ENCODE peak calls at places on chromosomes 12 and 14, in six cellular contexts. J is endodermal cell, R is heart right ventricle, H is adrenal gland, S is astrocyte, V is GM23338. D is an unnamed sample.

GRCh38 chr14:32727827-32728226 is 210.9 kb upstream of the NPAS3 start:
- DNase-seq in R (no peak), H (no peak), V (no peak), J (no peak), S (no peak), D (no peak)

GRCh38 chr12:121773011-121773777 is 20.3 kb downstream of the RHOF start:
- DNase-seq in J (peak; percentile 96), S (peak; percentile 36), H (peak; percentile 67), V (peak; percentile 88), R (peak; percentile 64), D (peak; percentile 65)

GRCh38 chr12:130104114-130104513 is 58.1 kb upstream of the FZD10 start:
- DNase-seq in V (no peak), J (peak; percentile 44), S (no peak), H (no peak), R (no peak), D (no peak)

GRCh38 chr12:2339022-2339431 is 286.2 kb downstream of the CACNA1C start:
- DNase-seq in J (no peak), S (peak; percentile 88), H (no peak), V (no peak), R (no peak), D (no peak)

GRCh38 chr12:28963554-28963953 is 185.5 kb upstream of the FAR2 start:
- DNase-seq in H (no peak), R (no peak), V (peak; percentile 64), S (peak; percentile 34), J (no peak), D (no peak)

GRCh38 chr14:94540031-94540794 is 21.0 kb upstream of the SERPINA4 start:
- DNase-seq in V (no peak), R (no peak), J (peak; percentile 69), H (peak; percentile 33), S (no peak), D (peak; percentile 39)

GRCh38 chr14:57057803-57058202 is 210.9 kb downstream of the EXOC5 start:
- DNase-seq in S (no peak), V (no peak), R (no peak), J (peak; percentile 57), H (no peak), D (no peak)

GRCh38 chr12:115354007-115354452 is 670.1 kb upstream of the TBX3 start:
- DNase-seq in R (peak; percentile 29), H (peak; percentile 91), S (peak; percentile 95), J (no peak), V (no peak), D (peak; percentile 55)

GRCh38 chr12:12720052-12720451 is 2.9 kb downstream of the CDKN1B start:
- DNase-seq in J (no peak), H (no peak), S (no peak), R (no peak), V (no peak), D (no peak)

GRCh38 chr14:69643430-69644200 is 32.2 kb downstream of the SUSD6 start:
- DNase-seq in R (peak; percentile 53), V (no peak), H (peak; percentile 57), J (no peak), S (peak; percentile 80), D (no peak)

GRCh38 chr12:8156845-8157244 is at the start of gene ZNF705A:
- DNase-seq in R (no peak), V (no peak), H (no peak), S (peak; percentile 85), J (no peak), D (no peak)

GRCh38 chr14:100654814-100655795 is 67.9 kb upstream of the BEGAIN start:
- DNase-seq in S (peak; percentile 30), V (peak; percentile 66), J (peak; percentile 86), H (no peak), R (no peak), D (no peak)

GRCh38 chr12:104630230-104630670 is 173.5 kb downstream of the CHST11 start:
- DNase-seq in S (no peak), H (no peak), R (no peak), J (no peak), V (peak; percentile 28), D (no peak)

GRCh38 chr12:131087991-131088700 is 134.4 kb downstream of the ADGRD1 start:
- DNase-seq in S (no peak), H (no peak), V (no peak), R (no peak), J (peak; percentile 39), D (peak; percentile 48)

GRCh38 chr12:114275937-114276785 is 129.8 kb downstream of the TBX5 start:
- DNase-seq in H (no peak), V (peak; percentile 35), R (no peak), S (peak; percentile 86), J (peak; percentile 33), D (no peak)

GRCh38 chr12:27576667-27577347 is 52.8 kb downstream of the PPFIBP1 start:
- DNase-seq in J (no peak), R (no peak), S (no peak), V (no peak), H (no peak), D (no peak)

GRCh38 chr12:57461326-57461903 is 1.8 kb downstream of the GLI1 start:
- DNase-seq in H (peak; percentile 36), S (peak; percentile 43), R (peak; percentile 71), V (peak; percentile 95), J (peak; percentile 95), D (peak; percentile 91)

GRCh38 chr14:70754989-70755388 is 54.3 kb downstream of the MAP3K9 start:
- DNase-seq in V (no peak), S (peak; percentile 60), J (peak; percentile 56), H (no peak), R (no peak), D (no peak)

GRCh38 chr12:13175499-13175898 is 21.0 kb upstream of the EMP1 start:
- DNase-seq in R (no peak), S (peak; percentile 70), J (no peak), H (no peak), V (no peak), D (no peak)

GRCh38 chr12:93146278-93146939 is 217.3 kb upstream of the EEA1 start:
- DNase-seq in J (no peak), S (peak; percentile 59), H (no peak), R (no peak), V (no peak), D (no peak)

GRCh38 chr14:61280092-61280525 is 1.0 kb downstream of the TMEM30B start:
- DNase-seq in H (no peak), S (no peak), R (no peak), V (no peak), J (peak; percentile 73), D (no peak)

GRCh38 chr14:63203015-63203414 is 1.2 kb upstream of the RHOJ start:
- DNase-seq in H (no peak), V (no peak), S (no peak), J (no peak), R (no peak), D (no peak)

GRCh38 chr14:63203618-63204406 is 431 bp upstream of the RHOJ start:
- DNase-seq in S (peak; percentile 99), H (peak; percentile 60), R (peak; percentile 95), V (peak; percentile 57), J (peak; percentile 87), D (peak; percentile 90)

GRCh38 chr14:63204407-63205280 is at the start of gene RHOJ:
- DNase-seq in V (peak; percentile 42), S (peak; percentile 47), J (peak; percentile 84), H (no peak), R (peak; percentile 14), D (peak; percentile 70)

GRCh38 chr14:63205281-63205575 is 985 bp downstream of the RHOJ start:
- DNase-seq in V (no peak), R (no peak), H (no peak), J (no peak), S (no peak), D (no peak)

DNA sequence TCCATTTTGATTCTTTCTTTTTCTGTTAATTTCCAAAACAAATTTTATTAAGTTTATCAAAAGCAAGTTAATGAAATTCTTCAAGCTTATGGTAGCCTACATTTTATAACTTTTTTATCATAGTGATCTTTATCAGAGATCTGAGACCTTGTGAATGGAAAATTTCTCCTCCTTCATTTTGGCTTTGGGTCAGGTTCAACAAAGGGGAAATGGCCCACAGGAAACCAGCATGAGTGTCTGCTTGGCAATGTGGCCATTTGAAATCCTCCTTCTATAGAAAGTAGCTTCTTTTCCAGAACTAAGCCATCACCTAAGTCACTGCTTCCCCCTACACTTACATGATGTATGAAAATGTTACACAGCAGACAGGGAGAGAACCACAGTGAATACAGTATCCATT is 1.6 kb downstream of the RHOJ start:
- DNase-seq in H (no peak), R (no peak), J (no peak), S (peak; percentile 52), V (no peak), D (no peak)
- H3K27ac ChIP-seq in H (no peak overlapping the region), R (peak overlapping the region; percentile 92), J (no peak overlapping the region), S (peak overlapping the region; percentile 98), V (no peak overlapping the region), D (no peak overlapping the region)

GRCh38 chr14:86774916-86775315 is 1218.1 kb downstream of the GALC start:
- DNase-seq in V (no peak), J (peak; percentile 70), S (no peak), R (no peak), H (no peak), D (peak; percentile 23)
- H3K27me3 ChIP-seq in V (no peaks in the 10 kb centered on the region), J (no peaks in the 10 kb centered on the region), S (no peaks in the 10 kb centered on the region), R (no peaks in the 10 kb centered on the region), H (no peaks in the 10 kb centered on the region), D (no peaks in the 10 kb centered on the region)

DNA sequence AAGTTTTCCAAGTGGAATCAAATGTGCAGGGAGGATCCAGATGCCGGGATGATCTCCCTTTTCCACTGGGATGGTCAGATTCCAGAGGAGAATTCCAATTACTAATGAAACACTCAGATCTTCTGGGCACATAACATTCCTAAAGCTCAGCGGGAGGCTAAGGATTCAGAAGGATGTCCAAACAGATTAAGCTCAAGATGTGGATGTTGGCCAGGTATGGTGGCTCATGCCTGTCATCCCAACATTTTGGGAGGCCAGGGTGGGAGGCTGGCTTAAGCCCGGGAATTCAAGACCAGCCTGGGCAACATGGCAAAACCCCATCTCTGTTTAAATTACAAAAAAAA is 62.0 kb upstream of the PNMA1 start:
- DNase-seq in R (no peak), S (peak; percentile 42), J (no peak), V (no peak), H (no peak), D (no peak)
- H3K27ac ChIP-seq in R (peak overlapping the region; percentile 33), S (peak overlapping the region; percentile 4), J (no peak overlapping the region), V (no peak overlapping the region), H (no peak overlapping the region), D (no peak overlapping the region)

GRCh38 chr12:48017921-48018617 is 13.8 kb upstream of the COL2A1 start:
- DNase-seq in V (no peak), J (no peak), H (no peak), R (no peak), S (no peak), D (no peak)

GRCh38 chr12:48016373-48017020 is 12.2 kb upstream of the COL2A1 start:
- DNase-seq in H (no peak), R (no peak), S (no peak), V (no peak), J (no peak), D (no peak)

GRCh38 chr12:48017496-48017895 is 13.2 kb upstream of the COL2A1 start:
- DNase-seq in V (no peak), S (no peak), J (no peak), R (no peak), H (no peak), D (no peak)

GRCh38 chr12:48015129-48015528 is 10.9 kb upstream of the COL2A1 start:
- DNase-seq in V (no peak), H (no peak), S (no peak), R (no peak), J (no peak), D (no peak)

DNA sequence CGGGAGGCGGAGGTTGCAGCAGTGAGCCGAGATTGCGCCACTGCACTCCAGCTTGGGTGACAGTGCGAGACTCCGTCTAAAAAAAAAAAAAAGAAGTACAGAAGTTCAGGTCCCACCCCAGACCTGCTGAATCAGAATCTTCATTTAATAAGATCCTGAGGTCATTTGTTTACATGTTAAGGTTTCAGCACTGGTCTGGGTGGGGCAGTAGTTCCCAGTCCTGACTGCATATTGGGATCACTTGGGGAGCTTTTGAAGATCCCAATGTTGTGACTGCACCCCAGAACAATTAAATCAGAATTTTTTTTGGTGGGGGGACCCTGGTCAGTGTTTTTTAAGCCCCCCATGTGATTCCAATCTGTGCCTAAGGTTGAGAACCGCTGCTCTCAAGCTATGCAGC is 11.7 kb upstream of the COL2A1 start:
- DNase-seq in R (no peak), H (no peak), V (no peak), J (no peak), S (no peak), D (no peak)
- H3K27me3 ChIP-seq in R (peaks cover 10% of the 10 kb centered on the region), H (no peaks in the 10 kb centered on the region), V (peaks cover 100% of the 10 kb centered on the region), J (peaks cover 100% of the 10 kb centered on the region), S (peaks cover 47% of the 10 kb centered on the region), D (no peaks in the 10 kb centered on the region)